ENCODE peak calls at places on chromosomes 16 and 17, in eight cellular contexts. One of them, this sample, is unnamed.

GRCh38 chr17:38982858-38983746 is 15.9 kb upstream of the FBXO47 start:
- DNase-seq in CD8-positive, alpha-beta memory T cell: peak
- DNase-seq in C1 segment of cervical spinal cord: peak
- DNase-seq in CD4-positive, alpha-beta T cell: peak
- DNase-seq in stimulated activated naive CD8-positive, alpha-beta T cell treated with anti-CD3 and anti-CD28 coated beads, Interleukin-15, amount 100 ng/mL, for 72 hours: peak
- DNase-seq in KG1: peak
- DNase-seq in ascending aorta: peak
- DNase-seq in effector memory CD8-positive, alpha-beta T cell: peak
- DNase-seq in this sample: peak

GRCh38 chr16:23379707-23380106 is 73.3 kb downstream of the COG7 start:
- DNase-seq in CD8-positive, alpha-beta memory T cell: no peak
- DNase-seq in C1 segment of cervical spinal cord: no peak
- DNase-seq in CD4-positive, alpha-beta T cell: no peak
- DNase-seq in stimulated activated naive CD8-positive, alpha-beta T cell treated with anti-CD3 and anti-CD28 coated beads, Interleukin-15, amount 100 ng/mL, for 72 hours: no peak
- DNase-seq in KG1: no peak
- DNase-seq in ascending aorta: no peak
- DNase-seq in effector memory CD8-positive, alpha-beta T cell: no peak
- DNase-seq in this sample: no peak

GRCh38 chr17:74354123-74354522 is 7.5 kb downstream of the BTBD17 start:
- DNase-seq in CD8-positive, alpha-beta memory T cell: peak
- DNase-seq in C1 segment of cervical spinal cord: no peak
- DNase-seq in CD4-positive, alpha-beta T cell: no peak
- DNase-seq in stimulated activated naive CD8-positive, alpha-beta T cell treated with anti-CD3 and anti-CD28 coated beads, Interleukin-15, amount 100 ng/mL, for 72 hours: peak
- DNase-seq in KG1: peak
- DNase-seq in ascending aorta: no peak
- DNase-seq in effector memory CD8-positive, alpha-beta T cell: peak
- DNase-seq in this sample: no peak

GRCh38 chr16:89330177-89330856 is 112.8 kb downstream of the ZNF778 start:
- DNase-seq in CD8-positive, alpha-beta memory T cell: peak
- DNase-seq in C1 segment of cervical spinal cord: peak
- DNase-seq in CD4-positive, alpha-beta T cell: no peak
- DNase-seq in stimulated activated naive CD8-positive, alpha-beta T cell treated with anti-CD3 and anti-CD28 coated beads, Interleukin-15, amount 100 ng/mL, for 72 hours: no peak
- DNase-seq in KG1: no peak
- DNase-seq in ascending aorta: no peak
- DNase-seq in effector memory CD8-positive, alpha-beta T cell: no peak
- DNase-seq in this sample: peak

GRCh38 chr17:5115673-5116651 is at the start of gene USP6:
- DNase-seq in CD8-positive, alpha-beta memory T cell: no peak
- DNase-seq in C1 segment of cervical spinal cord: no peak
- DNase-seq in CD4-positive, alpha-beta T cell: no peak
- DNase-seq in stimulated activated naive CD8-positive, alpha-beta T cell treated with anti-CD3 and anti-CD28 coated beads, Interleukin-15, amount 100 ng/mL, for 72 hours: no peak
- DNase-seq in KG1: no peak
- DNase-seq in ascending aorta: no peak
- DNase-seq in effector memory CD8-positive, alpha-beta T cell: no peak
- DNase-seq in this sample: no peak

GRCh38 chr16:49204191-49204590 is 77.4 kb downstream of the CBLN1 start:
- DNase-seq in CD8-positive, alpha-beta memory T cell: no peak
- DNase-seq in C1 segment of cervical spinal cord: no peak
- DNase-seq in CD4-positive, alpha-beta T cell: no peak
- DNase-seq in stimulated activated naive CD8-positive, alpha-beta T cell treated with anti-CD3 and anti-CD28 coated beads, Interleukin-15, amount 100 ng/mL, for 72 hours: no peak
- DNase-seq in KG1: no peak
- DNase-seq in ascending aorta: no peak
- DNase-seq in effector memory CD8-positive, alpha-beta T cell: no peak
- DNase-seq in this sample: no peak

GRCh38 chr16:2086812-2087425 is 39.1 kb downstream of the TSC2 start:
- DNase-seq in CD8-positive, alpha-beta memory T cell: no peak
- DNase-seq in C1 segment of cervical spinal cord: no peak
- DNase-seq in CD4-positive, alpha-beta T cell: no peak
- DNase-seq in stimulated activated naive CD8-positive, alpha-beta T cell treated with anti-CD3 and anti-CD28 coated beads, Interleukin-15, amount 100 ng/mL, for 72 hours: no peak
- DNase-seq in KG1: no peak
- DNase-seq in ascending aorta: no peak
- DNase-seq in effector memory CD8-positive, alpha-beta T cell: no peak
- DNase-seq in this sample: no peak

GRCh38 chr16:69859105-69859969 is 91.8 kb upstream of the CLEC18A start:
- DNase-seq in CD8-positive, alpha-beta memory T cell: no peak
- DNase-seq in C1 segment of cervical spinal cord: peak
- DNase-seq in CD4-positive, alpha-beta T cell: no peak
- DNase-seq in stimulated activated naive CD8-positive, alpha-beta T cell treated with anti-CD3 and anti-CD28 coated beads, Interleukin-15, amount 100 ng/mL, for 72 hours: no peak
- DNase-seq in KG1: no peak
- DNase-seq in ascending aorta: no peak
- DNase-seq in effector memory CD8-positive, alpha-beta T cell: no peak
- DNase-seq in this sample: peak

GRCh38 chr17:28953444-28954118 is 2.3 kb upstream of the PHF12 start:
- DNase-seq in CD8-positive, alpha-beta memory T cell: peak
- DNase-seq in C1 segment of cervical spinal cord: no peak
- DNase-seq in CD4-positive, alpha-beta T cell: peak
- DNase-seq in stimulated activated naive CD8-positive, alpha-beta T cell treated with anti-CD3 and anti-CD28 coated beads, Interleukin-15, amount 100 ng/mL, for 72 hours: peak
- DNase-seq in KG1: no peak
- DNase-seq in ascending aorta: no peak
- DNase-seq in effector memory CD8-positive, alpha-beta T cell: peak
- DNase-seq in this sample: no peak

GRCh38 chr17:43834106-43834505 is 1.2 kb upstream of the MPP3 start:
- DNase-seq in CD8-positive, alpha-beta memory T cell: no peak
- DNase-seq in C1 segment of cervical spinal cord: no peak
- DNase-seq in CD4-positive, alpha-beta T cell: no peak
- DNase-seq in stimulated activated naive CD8-positive, alpha-beta T cell treated with anti-CD3 and anti-CD28 coated beads, Interleukin-15, amount 100 ng/mL, for 72 hours: no peak
- DNase-seq in KG1: no peak
- DNase-seq in ascending aorta: no peak
- DNase-seq in effector memory CD8-positive, alpha-beta T cell: no peak
- DNase-seq in this sample: no peak

GRCh38 chr16:86761117-86761971 is 183.0 kb downstream of the FOXL1 start:
- DNase-seq in CD8-positive, alpha-beta memory T cell: no peak
- DNase-seq in C1 segment of cervical spinal cord: no peak
- DNase-seq in CD4-positive, alpha-beta T cell: peak
- DNase-seq in stimulated activated naive CD8-positive, alpha-beta T cell treated with anti-CD3 and anti-CD28 coated beads, Interleukin-15, amount 100 ng/mL, for 72 hours: peak
- DNase-seq in KG1: no peak
- DNase-seq in ascending aorta: peak
- DNase-seq in effector memory CD8-positive, alpha-beta T cell: peak
- DNase-seq in this sample: peak